ENCODE peak calls at places on chromosome 1, in seven cellular contexts. P, B, Q, A, O, S and X are unnamed samples.

GRCh38 chr1:7491089-7491817 is 279.8 kb upstream of the VAMP3 start:
- DNase-seq in P (no peak), B (peak; percentile 45), Q (peak; percentile 43), A (no peak), O (peak; percentile 83), S (peak; percentile 93), X (peak; percentile 72)

GRCh38 chr1:242002528-242002927 is 3.6 kb upstream of the MAP1LC3C start:
- DNase-seq in P (no peak), B (no peak), Q (no peak), A (no peak), O (no peak), S (no peak), X (peak; percentile 23)

GRCh38 chr1:246828818-246829217 is 102.9 kb downstream of the AHCTF1 start:
- DNase-seq in P (no peak), B (no peak), Q (no peak), A (no peak), O (no peak), S (peak; percentile 26), X (no peak)

GRCh38 chr1:212515329-212515760 is 82.6 kb downstream of the NENF start:
- DNase-seq in P (no peak), B (no peak), Q (no peak), A (no peak), O (no peak), S (no peak), X (no peak)

GRCh38 chr1:30285461-30286050 is 437.8 kb downstream of the MATN1 start:
- DNase-seq in P (no peak), B (no peak), Q (no peak), A (no peak), O (no peak), S (no peak), X (no peak)

GRCh38 chr1:94321662-94322061 is 84.3 kb upstream of the ARHGAP29 start:
- DNase-seq in P (no peak), B (no peak), Q (no peak), A (no peak), O (no peak), S (peak; percentile 60), X (peak; percentile 52)

GRCh38 chr1:22039594-22040347 is 12.7 kb upstream of the CDC42 start:
- DNase-seq in P (peak; percentile 92), B (no peak), Q (peak; percentile 80), A (peak; percentile 84), O (peak; percentile 38), S (peak; percentile 73), X (peak; percentile 49)

GRCh38 chr1:41514381-41514780 is 29.9 kb upstream of the EDN2 start:
- DNase-seq in P (no peak), B (no peak), Q (no peak), A (no peak), O (no peak), S (peak; percentile 89), X (no peak)

GRCh38 chr1:204592246-204592948 is 76.2 kb downstream of the MDM4 start:
- DNase-seq in P (no peak), B (no peak), Q (no peak), A (no peak), O (no peak), S (no peak), X (no peak)

GRCh38 chr1:171286032-171286705 is 27.8 kb upstream of the FMO4 start:
- DNase-seq in P (peak; percentile 14), B (no peak), Q (no peak), A (no peak), O (no peak), S (peak; percentile 23), X (peak; percentile 53)

GRCh38 chr1:226677121-226678020 is 61.7 kb downstream of the ITPKB start:
- DNase-seq in P (peak; percentile 69), B (peak; percentile 82), Q (peak; percentile 83), A (no peak), O (no peak), S (peak; percentile 93), X (peak; percentile 94)

GRCh38 chr1:55520861-55521260 is 305.7 kb upstream of the USP24 start:
- DNase-seq in P (no peak), B (no peak), Q (no peak), A (no peak), O (no peak), S (no peak), X (no peak)

GRCh38 chr1:188782220-188782841 is 1695.3 kb downstream of the BRINP3 start:
- DNase-seq in P (peak; percentile 35), B (no peak), Q (no peak), A (peak; percentile 16), O (peak; percentile 2), S (peak; percentile 46), X (no peak)

GRCh38 chr1:154883919-154884867 is 14.1 kb upstream of the KCNN3 start:
- DNase-seq in P (no peak), B (no peak), Q (no peak), A (no peak), O (no peak), S (no peak), X (no peak)

GRCh38 chr1:16137890-16138467 is 17.9 kb downstream of the EPHA2 start:
- DNase-seq in P (no peak), B (no peak), Q (no peak), A (no peak), O (no peak), S (no peak), X (no peak)

GRCh38 chr1:52603680-52604501 is 1.7 kb downstream of the GPX7 start:
- DNase-seq in P (no peak), B (no peak), Q (no peak), A (no peak), O (no peak), S (peak; percentile 72), X (peak; percentile 58)

GRCh38 chr1:21935891-21936365 is 1.2 kb downstream of the HSPG2 start:
- DNase-seq in P (no peak), B (no peak), Q (no peak), A (no peak), O (no peak), S (peak; percentile 43), X (peak; percentile 43)